ENCODE peak calls at places on chromosomes 3 and 15, in six cellular contexts. One of them, this sample, is unnamed.

GRCh38 chr3:152524198-152525140 is 255.7 kb downstream of the MBNL1 start:
- DNase-seq in H1: no peak
- DNase-seq in GM12878: no peak
- DNase-seq in K562: peak; percentile 76
- DNase-seq in SK-N-SH: peak; percentile 21
- DNase-seq in HepG2: peak; percentile 33
- DNase-seq in this sample: peak; percentile 38

GRCh38 chr3:10419637-10420232 is 85.7 kb downstream of the ATP2B2 start:
- DNase-seq in H1: no peak
- DNase-seq in GM12878: no peak
- DNase-seq in K562: peak; percentile 75
- DNase-seq in SK-N-SH: no peak
- DNase-seq in HepG2: no peak
- DNase-seq in this sample: no peak

GRCh38 chr15:28922712-28923012 is 36.9 kb downstream of the APBA2 start:
- DNase-seq in H1: no peak
- DNase-seq in GM12878: no peak
- DNase-seq in K562: no peak
- DNase-seq in SK-N-SH: no peak
- DNase-seq in HepG2: no peak
- DNase-seq in this sample: no peak

GRCh38 chr3:29346828-29347227 is 66.0 kb downstream of the RBMS3 start:
- DNase-seq in H1: no peak
- DNase-seq in GM12878: no peak
- DNase-seq in K562: no peak
- DNase-seq in SK-N-SH: no peak
- DNase-seq in HepG2: no peak
- DNase-seq in this sample: no peak

GRCh38 chr3:16807441-16807840 is 77.3 kb upstream of the PLCL2 start:
- DNase-seq in H1: no peak
- DNase-seq in GM12878: no peak
- DNase-seq in K562: no peak
- DNase-seq in SK-N-SH: no peak
- DNase-seq in HepG2: no peak
- DNase-seq in this sample: no peak

GRCh38 chr15:71052356-71052755 is 62.9 kb upstream of the THSD4 start:
- DNase-seq in H1: no peak
- DNase-seq in GM12878: no peak
- DNase-seq in K562: no peak
- DNase-seq in SK-N-SH: no peak
- DNase-seq in HepG2: no peak
- DNase-seq in this sample: no peak

GRCh38 chr3:177547953-177548352 is 350.7 kb upstream of the TBL1XR1 start:
- DNase-seq in H1: no peak
- DNase-seq in GM12878: no peak
- DNase-seq in K562: no peak
- DNase-seq in SK-N-SH: no peak
- DNase-seq in HepG2: no peak
- DNase-seq in this sample: no peak

GRCh38 chr3:81695302-81695701 is 66.1 kb downstream of the GBE1 start:
- DNase-seq in H1: no peak
- DNase-seq in GM12878: no peak
- DNase-seq in K562: no peak
- DNase-seq in SK-N-SH: no peak
- DNase-seq in HepG2: no peak
- DNase-seq in this sample: no peak

DNA sequence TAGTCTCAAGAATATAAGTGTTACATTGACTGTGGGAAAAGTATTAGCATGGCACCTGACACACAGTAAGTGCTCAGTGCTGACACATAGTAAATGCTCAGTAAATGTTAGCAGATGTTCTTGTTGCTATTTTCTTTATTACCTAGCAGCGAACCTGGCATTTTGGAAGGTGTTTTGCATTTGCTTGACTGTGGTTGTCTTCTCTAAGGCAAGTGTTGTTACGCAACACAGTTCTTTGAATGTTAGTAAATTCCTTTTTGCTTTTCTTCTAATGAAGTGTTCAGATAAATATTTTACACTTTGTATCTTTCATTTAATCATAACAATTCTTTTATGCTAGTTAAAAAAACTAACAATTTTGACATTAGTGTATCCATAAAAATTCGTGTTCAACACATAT is 5.2 kb downstream of the MITF start:
- DNase-seq in H1: no peak
- DNase-seq in GM12878: no peak
- DNase-seq in K562: no peak
- DNase-seq in SK-N-SH: no peak
- DNase-seq in HepG2: no peak
- DNase-seq in this sample: no peak
- H3K4me3 ChIP-seq in H1: no peak overlapping the region
- H3K4me3 ChIP-seq in GM12878: no peak overlapping the region
- H3K4me3 ChIP-seq in K562: no peak overlapping the region
- H3K4me3 ChIP-seq in SK-N-SH: no peak overlapping the region
- H3K4me3 ChIP-seq in HepG2: no peak overlapping the region
- H3K4me3 ChIP-seq in this sample: no peak overlapping the region

GRCh38 chr3:31502803-31503221 is 29.9 kb upstream of the STT3B start:
- DNase-seq in H1: no peak
- DNase-seq in GM12878: no peak
- DNase-seq in K562: no peak
- DNase-seq in SK-N-SH: no peak
- DNase-seq in HepG2: no peak
- DNase-seq in this sample: no peak
- TF ChIP-seq CTCF in H1: no peak
- TF ChIP-seq CTCF in GM12878: no peak
- TF ChIP-seq CTCF in K562: no peak
- TF ChIP-seq CTCF in SK-N-SH: no peak
- TF ChIP-seq CTCF in HepG2: no peak
- TF ChIP-seq CTCF in this sample: no peak

DNA sequence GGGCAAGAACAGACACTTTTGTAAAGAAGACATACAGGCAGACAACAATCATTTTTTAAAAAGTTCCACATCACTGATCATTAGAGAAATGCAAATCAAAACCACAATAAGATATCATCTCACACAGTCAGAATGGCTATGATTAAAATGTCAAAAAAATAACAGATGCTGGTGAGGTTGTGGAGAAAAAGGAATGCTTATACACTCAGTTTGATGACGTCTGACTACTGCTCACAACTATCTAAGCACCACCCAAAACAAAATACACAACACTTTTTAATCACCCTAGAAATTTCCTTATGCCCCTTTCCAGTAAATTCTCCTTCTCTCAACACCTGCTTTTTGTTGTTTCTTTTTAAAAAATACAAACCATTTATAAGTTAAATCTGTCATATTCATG is 228.8 kb downstream of the ISL2 start:
- DNase-seq in H1: no peak
- DNase-seq in GM12878: no peak
- DNase-seq in K562: no peak
- DNase-seq in SK-N-SH: no peak
- DNase-seq in HepG2: no peak
- DNase-seq in this sample: no peak
- TF ChIP-seq GABPA in H1: no peak
- TF ChIP-seq GABPA in GM12878: no peak
- TF ChIP-seq GABPA in K562: no peak
- TF ChIP-seq GABPA in SK-N-SH: no peak
- TF ChIP-seq GABPA in HepG2: no peak
- TF ChIP-seq GABPA in this sample: no peak

GRCh38 chr3:50245251-50245745 is 9.3 kb downstream of the GNAI2 start:
- DNase-seq in H1: peak; percentile 48
- DNase-seq in GM12878: no peak
- DNase-seq in K562: no peak
- DNase-seq in SK-N-SH: no peak
- DNase-seq in HepG2: no peak
- DNase-seq in this sample: no peak

GRCh38 chr3:50248387-50248786 is 12.4 kb downstream of the GNAI2 start:
- DNase-seq in H1: no peak
- DNase-seq in GM12878: no peak
- DNase-seq in K562: no peak
- DNase-seq in SK-N-SH: no peak
- DNase-seq in HepG2: no peak
- DNase-seq in this sample: no peak

GRCh38 chr3:50249459-50249858 is 13.5 kb downstream of the GNAI2 start:
- DNase-seq in H1: no peak
- DNase-seq in GM12878: no peak
- DNase-seq in K562: no peak
- DNase-seq in SK-N-SH: no peak
- DNase-seq in HepG2: no peak
- DNase-seq in this sample: no peak

GRCh38 chr3:50245831-50246516 is 10.0 kb downstream of the GNAI2 start:
- DNase-seq in H1: peak; percentile 99
- DNase-seq in GM12878: no peak
- DNase-seq in K562: peak; percentile 89
- DNase-seq in SK-N-SH: peak; percentile 95
- DNase-seq in HepG2: no peak
- DNase-seq in this sample: peak; percentile 89

GRCh38 chr3:50246517-50246954 is 10.5 kb downstream of the GNAI2 start:
- DNase-seq in H1: no peak
- DNase-seq in GM12878: no peak
- DNase-seq in K562: peak; percentile 85
- DNase-seq in SK-N-SH: peak; percentile 50
- DNase-seq in HepG2: no peak
- DNase-seq in this sample: no peak
- H3K4me3 ChIP-seq in H1: no peak overlapping the region
- H3K4me3 ChIP-seq in GM12878: peak overlapping the region; percentile 70
- H3K4me3 ChIP-seq in K562: peak overlapping the region; percentile 32
- H3K4me3 ChIP-seq in SK-N-SH: peak overlapping the region; percentile 57
- H3K4me3 ChIP-seq in HepG2: no peak overlapping the region
- H3K4me3 ChIP-seq in this sample: peak overlapping the region; percentile 41

DNA sequence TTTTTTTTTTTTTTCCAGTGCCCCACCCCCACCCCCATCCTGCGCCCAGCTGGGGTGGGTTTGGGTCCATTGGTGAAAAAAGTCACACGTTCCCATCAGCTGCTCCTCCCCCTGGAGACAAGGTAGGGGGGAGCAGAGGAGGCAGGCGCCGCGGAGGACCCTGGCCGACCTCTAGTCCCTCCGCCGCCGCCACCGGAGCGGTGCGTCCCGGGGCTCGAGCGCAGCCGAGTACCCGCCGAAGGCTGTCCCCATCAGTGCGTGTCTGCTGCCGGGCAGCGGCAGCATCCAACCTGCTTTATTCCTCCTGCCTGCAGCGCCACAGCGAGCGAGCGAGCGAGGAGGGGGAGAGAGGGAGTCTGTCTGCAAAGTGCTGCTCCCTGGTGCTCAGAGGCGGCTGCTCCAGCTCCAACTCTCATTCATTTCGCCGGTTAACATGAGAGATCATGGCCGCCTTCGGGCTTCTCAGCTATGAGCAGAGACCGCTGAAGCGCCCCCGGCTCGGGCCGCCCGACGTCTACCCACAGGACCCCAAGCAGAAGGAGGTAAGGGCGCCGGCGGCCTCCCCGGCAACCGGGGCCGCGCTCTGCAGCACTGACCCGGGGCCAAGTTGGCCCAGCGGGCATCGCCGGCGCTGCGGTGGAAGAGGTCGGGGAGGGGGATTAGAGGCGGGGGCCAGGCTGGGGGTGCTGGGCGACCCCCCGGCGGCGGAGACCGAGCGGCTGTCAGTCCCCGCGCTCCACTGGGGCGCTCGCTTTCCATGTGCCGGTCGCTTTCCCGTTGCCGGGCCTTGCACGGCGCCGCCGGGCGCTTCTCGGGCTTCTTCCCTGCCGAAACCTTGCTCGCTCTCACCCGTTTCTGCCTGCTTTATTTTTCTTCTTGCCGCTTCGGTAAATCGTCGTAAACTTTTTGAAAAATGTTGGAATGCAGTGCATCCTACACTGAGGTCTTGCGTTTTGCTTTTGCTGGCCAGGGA is 1.3 kb downstream of the MED12L start:
- DNase-seq in H1: peak; percentile 76
- DNase-seq in GM12878: no peak
- DNase-seq in K562: peak; percentile 21
- DNase-seq in SK-N-SH: peak; percentile 89
- DNase-seq in HepG2: peak; percentile 70
- DNase-seq in this sample: peak; percentile 17
- TF ChIP-seq CTCF in H1: peak; percentile 47
- TF ChIP-seq CTCF in GM12878: peak; percentile 28
- TF ChIP-seq CTCF in K562: peak; percentile 45
- TF ChIP-seq CTCF in SK-N-SH: peak; percentile 57
- TF ChIP-seq CTCF in HepG2: peak; percentile 64
- TF ChIP-seq CTCF in this sample: peak; percentile 21

GRCh38 chr15:91412529-91412928 is 312.5 kb downstream of the SV2B start:
- DNase-seq in H1: no peak
- DNase-seq in GM12878: no peak
- DNase-seq in K562: no peak
- DNase-seq in SK-N-SH: no peak
- DNase-seq in HepG2: no peak
- DNase-seq in this sample: peak; percentile 70

GRCh38 chr15:91411570-91411969 is 311.5 kb downstream of the SV2B start:
- DNase-seq in H1: no peak
- DNase-seq in GM12878: no peak
- DNase-seq in K562: no peak
- DNase-seq in SK-N-SH: no peak
- DNase-seq in HepG2: no peak
- DNase-seq in this sample: peak; percentile 12

GRCh38 chr15:91409430-91409829 is 309.4 kb downstream of the SV2B start:
- DNase-seq in H1: no peak
- DNase-seq in GM12878: no peak
- DNase-seq in K562: no peak
- DNase-seq in SK-N-SH: no peak
- DNase-seq in HepG2: no peak
- DNase-seq in this sample: no peak

GRCh38 chr15:91407237-91407889 is 307.3 kb downstream of the SV2B start:
- DNase-seq in H1: no peak
- DNase-seq in GM12878: no peak
- DNase-seq in K562: no peak
- DNase-seq in SK-N-SH: no peak
- DNase-seq in HepG2: no peak
- DNase-seq in this sample: peak; percentile 25

GRCh38 chr15:91408476-91409076 is 308.5 kb downstream of the SV2B start:
- DNase-seq in H1: no peak
- DNase-seq in GM12878: no peak
- DNase-seq in K562: no peak
- DNase-seq in SK-N-SH: peak; percentile 22
- DNase-seq in HepG2: no peak
- DNase-seq in this sample: no peak
- TF ChIP-seq GABPA in H1: no peak
- TF ChIP-seq GABPA in GM12878: no peak
- TF ChIP-seq GABPA in K562: no peak
- TF ChIP-seq GABPA in SK-N-SH: no peak
- TF ChIP-seq GABPA in HepG2: no peak
- TF ChIP-seq GABPA in this sample: no peak

DNA sequence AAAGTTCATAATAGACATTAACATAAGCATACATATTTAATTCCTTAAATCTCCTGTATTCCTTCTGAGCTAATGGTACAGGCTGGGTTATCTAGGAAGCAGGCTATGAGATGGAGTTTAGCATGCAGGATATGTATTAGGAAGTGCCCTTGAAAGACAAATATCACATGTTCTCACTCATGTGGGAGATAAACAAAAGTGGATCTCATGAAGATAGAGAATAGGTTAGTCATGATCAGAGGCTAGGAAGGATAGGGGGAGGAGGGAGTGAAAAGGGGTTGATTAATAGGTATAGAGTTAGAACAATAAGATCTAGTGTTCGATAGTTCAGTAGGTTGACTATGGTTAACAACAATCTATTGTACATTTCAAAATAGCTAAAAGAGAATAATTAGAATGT is 105.4 kb downstream of the CLASP2 start:
- DNase-seq in H1: no peak
- DNase-seq in GM12878: no peak
- DNase-seq in K562: no peak
- DNase-seq in SK-N-SH: no peak
- DNase-seq in HepG2: peak; percentile 11
- DNase-seq in this sample: no peak
- H3K4me3 ChIP-seq in H1: no peak overlapping the region
- H3K4me3 ChIP-seq in GM12878: no peak overlapping the region
- H3K4me3 ChIP-seq in K562: no peak overlapping the region
- H3K4me3 ChIP-seq in SK-N-SH: no peak overlapping the region
- H3K4me3 ChIP-seq in HepG2: no peak overlapping the region
- H3K4me3 ChIP-seq in this sample: no peak overlapping the region

GRCh38 chr3:85837402-85837801 is 878.6 kb downstream of the CADM2 start:
- DNase-seq in H1: no peak
- DNase-seq in GM12878: no peak
- DNase-seq in K562: no peak
- DNase-seq in SK-N-SH: no peak
- DNase-seq in HepG2: no peak
- DNase-seq in this sample: no peak
- TF ChIP-seq CTCF in H1: no peak
- TF ChIP-seq CTCF in GM12878: no peak
- TF ChIP-seq CTCF in K562: no peak
- TF ChIP-seq CTCF in SK-N-SH: no peak
- TF ChIP-seq CTCF in HepG2: no peak
- TF ChIP-seq CTCF in this sample: no peak

This sample was measured in HL-60.